ENCODE peak calls at places on chromosomes 5 and 9, in nine cellular contexts. G, R, Q, K, B, A, W, H and O are unnamed samples.

GRCh38 chr9:108634164-108634563 is 221.6 kb downstream of the ACTL7B start:
- DNase-seq in G (no peak), R (no peak), Q (peak), K (peak), B (no peak), A (no peak), W (peak), H (no peak), O (no peak)

GRCh38 chr9:121927636-121928035 is 165.5 kb downstream of the TTLL11 start:
- DNase-seq in G (no peak), R (no peak), Q (no peak), K (no peak), B (no peak), A (no peak), W (no peak), H (no peak), O (no peak)

GRCh38 chr9:22119537-22120167 is 110.5 kb upstream of the CDKN2B start:
- DNase-seq in G (no peak), R (no peak), Q (peak), K (peak), B (no peak), A (no peak), W (no peak), H (no peak), O (no peak)

GRCh38 chr5:163658702-163659567 is 153.5 kb downstream of the MAT2B start:
- DNase-seq in G (no peak), R (no peak), Q (no peak), K (peak), B (no peak), A (no peak), W (no peak), H (no peak), O (no peak)

GRCh38 chr5:136159457-136159856 is 26.8 kb downstream of the SMAD5 start:
- DNase-seq in G (no peak), R (no peak), Q (peak), K (peak), B (no peak), A (no peak), W (no peak), H (no peak), O (no peak)

GRCh38 chr5:124628721-124629596 is 117.5 kb downstream of the ZNF608 start:
- DNase-seq in G (peak), R (no peak), Q (peak), K (peak), B (no peak), A (peak), W (peak), H (no peak), O (peak)

GRCh38 chr5:126052120-126052519 is 371.1 kb upstream of the GRAMD2B start:
- DNase-seq in G (no peak), R (no peak), Q (peak), K (no peak), B (no peak), A (no peak), W (no peak), H (no peak), O (no peak)

GRCh38 chr5:154478224-154478565 is at the start of gene HAND1:
- DNase-seq in G (no peak), R (peak), Q (no peak), K (no peak), B (no peak), A (peak), W (peak), H (no peak), O (no peak)

GRCh38 chr5:40995816-40996586 is 75.1 kb downstream of the MROH2B start:
- DNase-seq in G (no peak), R (no peak), Q (no peak), K (no peak), B (no peak), A (no peak), W (no peak), H (no peak), O (no peak)

GRCh38 chr5:34555699-34556513 is 100.2 kb upstream of the RAI14 start:
- DNase-seq in G (no peak), R (no peak), Q (no peak), K (no peak), B (no peak), A (no peak), W (no peak), H (no peak), O (no peak)

GRCh38 chr5:141870226-141870625 is 8.0 kb downstream of the PCDH1 start:
- DNase-seq in G (no peak), R (peak), Q (no peak), K (no peak), B (no peak), A (no peak), W (no peak), H (no peak), O (no peak)

GRCh38 chr9:91211919-91212318 is 149.8 kb downstream of the AUH start:
- DNase-seq in G (no peak), R (no peak), Q (no peak), K (no peak), B (no peak), A (no peak), W (no peak), H (no peak), O (no peak)

GRCh38 chr5:123776761-123777160 is 264.8 kb downstream of the CSNK1G3 start:
- DNase-seq in G (no peak), R (no peak), Q (peak), K (no peak), B (no peak), A (no peak), W (peak), H (no peak), O (no peak)

GRCh38 chr9:103661663-103662062 is 432.4 kb upstream of the SMC2 start:
- DNase-seq in G (no peak), R (no peak), Q (peak), K (no peak), B (no peak), A (no peak), W (peak), H (no peak), O (no peak)

GRCh38 chr5:95102687-95103086 is 182.2 kb downstream of the MCTP1 start:
- DNase-seq in G (no peak), R (no peak), Q (no peak), K (no peak), B (no peak), A (no peak), W (no peak), H (no peak), O (no peak)